ENCODE peak calls at places on chromosomes 6 and 20, in four cellular contexts. One of them, this sample, is unnamed.

GRCh38 chr6:5996701-5997419 is 9.9 kb downstream of the NRN1 start:
- DNase-seq in NB4: peak; percentile 41
- DNase-seq in lower leg skin: no peak
- DNase-seq in heart left ventricle: no peak
- DNase-seq in this sample: no peak

GRCh38 chr6:134196568-134197301 is 121.2 kb downstream of the SGK1 start:
- DNase-seq in lower leg skin: no peak
- DNase-seq in NB4: no peak
- DNase-seq in heart left ventricle: no peak
- DNase-seq in this sample: peak; percentile 89

GRCh38 chr6:11196511-11197174 is 35.8 kb downstream of the NEDD9 start:
- DNase-seq in lower leg skin: no peak
- DNase-seq in heart left ventricle: no peak
- DNase-seq in NB4: no peak
- DNase-seq in this sample: no peak

GRCh38 chr6:127471379-127472255 is 12.4 kb upstream of the KIAA0408 start:
- DNase-seq in lower leg skin: no peak
- DNase-seq in heart left ventricle: no peak
- DNase-seq in NB4: no peak
- DNase-seq in this sample: no peak

GRCh38 chr20:37111926-37112455 is 16.2 kb upstream of the RBL1 start:
- DNase-seq in lower leg skin: no peak
- DNase-seq in heart left ventricle: no peak
- DNase-seq in NB4: no peak
- DNase-seq in this sample: no peak

GRCh38 chr6:16108996-16109658 is 19.8 kb upstream of the MYLIP start:
- DNase-seq in heart left ventricle: peak; percentile 40
- DNase-seq in lower leg skin: no peak
- DNase-seq in NB4: no peak
- DNase-seq in this sample: peak; percentile 71

GRCh38 chr6:108596947-108597346 is 36.2 kb downstream of the FOXO3 start:
- DNase-seq in heart left ventricle: no peak
- DNase-seq in lower leg skin: no peak
- DNase-seq in NB4: peak; percentile 62
- DNase-seq in this sample: peak; percentile 55

GRCh38 chr20:60250251-60250650 is 292.0 kb downstream of the CDH26 start:
- DNase-seq in heart left ventricle: no peak
- DNase-seq in lower leg skin: no peak
- DNase-seq in NB4: no peak
- DNase-seq in this sample: no peak

GRCh38 chr6:157747395-157747794 is 75.7 kb upstream of the SNX9 start:
- DNase-seq in NB4: no peak
- DNase-seq in heart left ventricle: no peak
- DNase-seq in lower leg skin: no peak
- DNase-seq in this sample: peak; percentile 87

GRCh38 chr6:88381289-88381642 is 215.1 kb upstream of the CNR1 start:
- DNase-seq in NB4: no peak
- DNase-seq in heart left ventricle: no peak
- DNase-seq in lower leg skin: no peak
- DNase-seq in this sample: no peak

GRCh38 chr6:7107578-7108195 is at the start of gene RREB1:
- DNase-seq in NB4: peak; percentile 90
- DNase-seq in lower leg skin: peak; percentile 54
- DNase-seq in heart left ventricle: peak; percentile 77
- DNase-seq in this sample: peak; percentile 82
- TF ChIP-seq POLR2A in NB4: peak; percentile 13
- TF ChIP-seq POLR2A in lower leg skin: no peak
- TF ChIP-seq POLR2A in heart left ventricle: peak; percentile 29
- TF ChIP-seq POLR2A in this sample: peak; percentile 56

GRCh38 chr6:151391021-151391470 is 313 bp downstream of the ZBTB2 start:
- DNase-seq in lower leg skin: peak; percentile 62
- DNase-seq in NB4: peak; percentile 83
- DNase-seq in heart left ventricle: peak; percentile 89
- DNase-seq in this sample: peak; percentile 92

GRCh38 chr6:151390276-151391020 is 911 bp downstream of the ZBTB2 start:
- DNase-seq in NB4: peak; percentile 99
- DNase-seq in heart left ventricle: peak; percentile 97
- DNase-seq in lower leg skin: peak; percentile 96
- DNase-seq in this sample: peak; percentile 99

GRCh38 chr6:151393410-151393809 is 2.1 kb upstream of the ZBTB2 start:
- DNase-seq in lower leg skin: no peak
- DNase-seq in NB4: no peak
- DNase-seq in heart left ventricle: no peak
- DNase-seq in this sample: no peak

GRCh38 chr6:151392429-151392828 is 1.1 kb upstream of the ZBTB2 start:
- DNase-seq in heart left ventricle: no peak
- DNase-seq in lower leg skin: no peak
- DNase-seq in NB4: no peak
- DNase-seq in this sample: peak; percentile 38

DNA sequence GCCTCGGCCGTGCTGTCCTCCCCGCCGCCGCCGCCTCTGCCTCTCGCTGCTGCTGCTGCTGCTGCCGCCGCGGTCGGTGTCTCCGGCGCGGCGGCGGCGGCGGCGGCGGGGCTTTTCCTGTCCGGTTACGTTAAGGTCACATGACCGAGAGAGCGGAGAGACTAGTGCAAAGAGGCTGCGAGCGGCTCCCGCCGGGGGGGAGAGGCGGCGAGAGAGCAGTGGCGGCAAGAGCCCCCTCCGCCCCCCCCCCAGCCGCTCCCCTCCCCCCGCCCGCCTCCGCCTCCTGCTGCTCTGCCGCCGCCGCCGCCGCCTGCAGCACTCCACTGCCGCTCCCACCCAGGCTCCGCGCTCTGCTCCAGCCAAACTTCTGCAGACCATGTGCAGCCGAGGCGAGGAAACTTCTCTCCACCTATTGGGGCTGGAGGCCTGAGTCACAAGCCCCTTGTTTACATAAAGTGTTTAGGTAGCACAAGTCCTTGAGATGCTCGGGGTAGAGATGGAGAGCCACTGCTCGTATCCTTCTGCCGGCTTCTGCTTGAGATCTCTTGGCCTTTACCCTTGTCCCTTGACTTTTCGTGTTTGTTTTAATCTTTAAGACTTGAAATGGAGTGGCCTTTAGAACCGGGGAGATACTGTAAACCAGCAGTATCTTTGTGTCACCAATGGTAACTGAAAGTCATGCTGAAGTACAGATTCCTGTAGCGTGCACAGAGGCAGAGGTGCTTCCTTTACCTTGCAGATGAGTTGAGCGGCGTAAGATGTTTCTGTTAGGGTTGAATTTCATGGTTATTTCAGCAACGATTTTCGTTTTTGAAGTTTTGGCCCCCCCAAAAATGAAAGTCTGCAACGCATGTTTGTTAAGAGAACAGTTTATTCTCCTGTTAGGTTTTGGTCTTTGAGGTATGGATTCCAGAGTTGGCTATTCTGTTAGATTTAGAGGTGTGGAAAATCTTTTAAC is at the start of gene ZBTB2:
- DNase-seq in NB4: peak; percentile 84
- DNase-seq in lower leg skin: peak; percentile 64
- DNase-seq in heart left ventricle: peak; percentile 76
- DNase-seq in this sample: peak; percentile 84
- TF ChIP-seq POLR2A in NB4: peak; percentile 33
- TF ChIP-seq POLR2A in lower leg skin: no peak
- TF ChIP-seq POLR2A in heart left ventricle: no peak
- TF ChIP-seq POLR2A in this sample: peak; percentile 4

GRCh38 chr20:45833030-45833882 is at the start of gene SNX21:
- DNase-seq in NB4: peak; percentile 75
- DNase-seq in heart left ventricle: peak; percentile 90
- DNase-seq in lower leg skin: peak; percentile 81
- DNase-seq in this sample: peak; percentile 59
- TF ChIP-seq POLR2A in NB4: no peak
- TF ChIP-seq POLR2A in heart left ventricle: peak; percentile 48
- TF ChIP-seq POLR2A in lower leg skin: no peak
- TF ChIP-seq POLR2A in this sample: no peak

GRCh38 chr20:51531712-51532456 is 10.6 kb downstream of the NFATC2 start:
- DNase-seq in heart left ventricle: no peak
- DNase-seq in lower leg skin: no peak
- DNase-seq in NB4: no peak
- DNase-seq in this sample: no peak

GRCh38 chr20:51531141-51531710 is 11.3 kb downstream of the NFATC2 start:
- DNase-seq in heart left ventricle: no peak
- DNase-seq in lower leg skin: no peak
- DNase-seq in NB4: no peak
- DNase-seq in this sample: no peak

GRCh38 chr20:51529027-51529749 is 13.3 kb downstream of the NFATC2 start:
- DNase-seq in heart left ventricle: no peak
- DNase-seq in NB4: no peak
- DNase-seq in lower leg skin: no peak
- DNase-seq in this sample: peak; percentile 77

GRCh38 chr20:51528263-51529026 is 14.1 kb downstream of the NFATC2 start:
- DNase-seq in heart left ventricle: no peak
- DNase-seq in lower leg skin: no peak
- DNase-seq in NB4: no peak
- DNase-seq in this sample: no peak

DNA sequence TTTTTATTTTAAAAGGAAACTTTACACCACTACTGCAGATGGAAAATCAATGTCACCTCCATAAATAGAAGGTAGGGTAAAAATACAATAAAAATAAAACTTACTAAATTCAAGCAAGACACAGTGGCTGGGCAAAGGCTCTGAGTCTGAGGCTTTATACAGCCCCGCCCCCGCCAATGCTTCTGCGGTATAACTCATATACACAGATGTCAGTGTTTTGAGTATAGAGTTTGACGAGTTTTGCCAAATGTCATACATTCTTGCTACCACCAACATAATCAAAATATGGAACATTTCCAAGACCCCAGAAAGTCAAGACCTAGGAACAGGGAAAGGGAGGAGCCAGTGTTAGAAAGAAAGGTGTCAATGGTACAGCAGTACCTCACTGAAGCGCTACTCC is 12.8 kb downstream of the NFATC2 start:
- DNase-seq in heart left ventricle: no peak
- DNase-seq in NB4: no peak
- DNase-seq in lower leg skin: no peak
- DNase-seq in this sample: peak; percentile 19
- TF ChIP-seq POLR2A in heart left ventricle: no peak
- TF ChIP-seq POLR2A in NB4: no peak
- TF ChIP-seq POLR2A in lower leg skin: no peak
- TF ChIP-seq POLR2A in this sample: no peak

DNA sequence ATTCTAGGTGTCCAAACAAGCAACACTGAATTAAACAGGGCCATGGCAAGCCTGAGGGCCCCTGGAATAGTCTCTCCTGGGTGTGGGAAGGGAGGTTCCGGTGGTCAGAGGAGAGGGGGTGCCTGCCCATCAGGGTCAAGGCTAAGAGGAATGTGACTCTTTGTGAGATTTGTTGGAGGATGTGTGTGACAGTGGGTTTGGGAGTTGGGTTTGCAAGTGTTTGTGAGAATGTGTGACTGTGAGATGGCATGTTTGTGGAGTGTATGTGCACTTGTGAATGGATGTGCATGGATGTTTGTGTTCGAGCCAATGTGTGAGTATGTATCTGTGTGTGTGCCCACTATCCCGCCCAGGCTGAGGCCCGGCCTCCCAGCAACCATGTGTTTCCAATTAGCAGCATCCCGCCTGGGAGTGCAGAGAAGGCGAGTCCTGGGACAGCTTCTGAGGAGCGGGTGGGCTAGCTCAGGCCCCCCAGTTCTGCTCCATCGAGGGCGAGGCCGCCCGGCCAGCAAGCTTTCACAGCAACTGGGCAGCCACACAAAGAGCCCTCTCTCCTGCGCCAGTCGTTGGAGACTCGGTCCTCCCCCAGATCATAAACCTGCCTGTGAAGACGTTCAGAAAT is 12.6 kb downstream of the FOXC1 start:
- DNase-seq in NB4: no peak
- DNase-seq in lower leg skin: no peak
- DNase-seq in heart left ventricle: no peak
- DNase-seq in this sample: no peak
- TF ChIP-seq POLR2A in NB4: no peak
- TF ChIP-seq POLR2A in lower leg skin: no peak
- TF ChIP-seq POLR2A in heart left ventricle: no peak
- TF ChIP-seq POLR2A in this sample: no peak

GRCh38 chr20:53621482-53622246 is 28.0 kb upstream of the ZNF217 start:
- DNase-seq in heart left ventricle: peak; percentile 33
- DNase-seq in NB4: peak; percentile 58
- DNase-seq in lower leg skin: peak; percentile 83
- DNase-seq in this sample: peak; percentile 89
- TF ChIP-seq POLR2A in heart left ventricle: no peak
- TF ChIP-seq POLR2A in NB4: no peak
- TF ChIP-seq POLR2A in lower leg skin: no peak
- TF ChIP-seq POLR2A in this sample: peak; percentile 22

GRCh38 chr6:170269151-170269872 is 21.6 kb downstream of the DLL1 start:
- DNase-seq in heart left ventricle: no peak
- DNase-seq in lower leg skin: no peak
- DNase-seq in NB4: no peak
- DNase-seq in this sample: no peak
- TF ChIP-seq POLR2A in heart left ventricle: no peak
- TF ChIP-seq POLR2A in lower leg skin: no peak
- TF ChIP-seq POLR2A in NB4: no peak
- TF ChIP-seq POLR2A in this sample: no peak

GRCh38 chr20:2219481-2220006 is 76.3 kb upstream of the TGM3 start:
- DNase-seq in heart left ventricle: no peak
- DNase-seq in NB4: peak; percentile 44
- DNase-seq in lower leg skin: no peak
- DNase-seq in this sample: no peak
- TF ChIP-seq POLR2A in heart left ventricle: no peak
- TF ChIP-seq POLR2A in NB4: no peak
- TF ChIP-seq POLR2A in lower leg skin: no peak
- TF ChIP-seq POLR2A in this sample: no peak

GRCh38 chr6:159082039-159082815 is 37.4 kb upstream of the TAGAP start:
- DNase-seq in heart left ventricle: no peak
- DNase-seq in NB4: no peak
- DNase-seq in lower leg skin: no peak
- DNase-seq in this sample: no peak
- TF ChIP-seq POLR2A in heart left ventricle: no peak
- TF ChIP-seq POLR2A in NB4: no peak
- TF ChIP-seq POLR2A in lower leg skin: no peak
- TF ChIP-seq POLR2A in this sample: no peak

This sample was measured in erythroblast.